ENCODE peak calls at places on chromosomes 4 and X, in eight cellular contexts. One of them, this sample, is unnamed.

GRCh38 chrX:44938111-44938510 is 65.1 kb downstream of the KDM6A start:
- DNase-seq in GM23338: no peak
- DNase-seq in HCT116: no peak
- DNase-seq in SK-N-MC: no peak
- DNase-seq in fibroblast of lung: no peak
- DNase-seq in HepG2: no peak
- DNase-seq in neural progenitor cell: no peak
- DNase-seq in K562: no peak
- DNase-seq in this sample: no peak

GRCh38 chr4:186900232-186900900 is 176.7 kb upstream of the FAT1 start:
- DNase-seq in HCT116: no peak
- DNase-seq in GM23338: no peak
- DNase-seq in HepG2: no peak
- DNase-seq in fibroblast of lung: peak
- DNase-seq in neural progenitor cell: no peak
- DNase-seq in K562: peak
- DNase-seq in SK-N-MC: no peak
- DNase-seq in this sample: no peak

GRCh38 chr4:9762823-9763475 is 18.5 kb upstream of the DRD5 start:
- DNase-seq in neural progenitor cell: peak
- DNase-seq in fibroblast of lung: peak
- DNase-seq in GM23338: peak
- DNase-seq in SK-N-MC: no peak
- DNase-seq in HepG2: peak
- DNase-seq in HCT116: peak
- DNase-seq in K562: peak
- DNase-seq in this sample: peak

GRCh38 chr4:53706422-53707032 is 115.2 kb upstream of the LNX1 start:
- DNase-seq in HCT116: peak
- DNase-seq in GM23338: peak
- DNase-seq in K562: peak
- DNase-seq in fibroblast of lung: peak
- DNase-seq in SK-N-MC: no peak
- DNase-seq in neural progenitor cell: peak
- DNase-seq in HepG2: peak
- DNase-seq in this sample: no peak

GRCh38 chr4:183082053-183082452 is 17.0 kb upstream of the WWC2 start:
- DNase-seq in fibroblast of lung: no peak
- DNase-seq in GM23338: no peak
- DNase-seq in SK-N-MC: no peak
- DNase-seq in HCT116: no peak
- DNase-seq in K562: no peak
- DNase-seq in neural progenitor cell: no peak
- DNase-seq in HepG2: no peak
- DNase-seq in this sample: peak

GRCh38 chrX:48068096-48068887 is 3.1 kb downstream of the ZNF630 start:
- DNase-seq in K562: no peak
- DNase-seq in HepG2: no peak
- DNase-seq in SK-N-MC: peak
- DNase-seq in HCT116: no peak
- DNase-seq in GM23338: no peak
- DNase-seq in neural progenitor cell: no peak
- DNase-seq in fibroblast of lung: no peak
- DNase-seq in this sample: no peak

GRCh38 chrX:136112286-136112685 is 35.0 kb upstream of the FHL1 start:
- DNase-seq in fibroblast of lung: no peak
- DNase-seq in HepG2: no peak
- DNase-seq in K562: no peak
- DNase-seq in HCT116: no peak
- DNase-seq in GM23338: no peak
- DNase-seq in neural progenitor cell: no peak
- DNase-seq in SK-N-MC: no peak
- DNase-seq in this sample: no peak

GRCh38 chr4:5220028-5220427 is 168.7 kb downstream of the STK32B start:
- DNase-seq in GM23338: peak
- DNase-seq in HepG2: no peak
- DNase-seq in fibroblast of lung: no peak
- DNase-seq in K562: no peak
- DNase-seq in SK-N-MC: peak
- DNase-seq in HCT116: no peak
- DNase-seq in neural progenitor cell: peak
- DNase-seq in this sample: no peak

GRCh38 chr4:26206339-26206738 is 114.5 kb upstream of the RBPJ start:
- DNase-seq in GM23338: no peak
- DNase-seq in K562: no peak
- DNase-seq in SK-N-MC: no peak
- DNase-seq in HCT116: no peak
- DNase-seq in HepG2: no peak
- DNase-seq in fibroblast of lung: peak
- DNase-seq in neural progenitor cell: no peak
- DNase-seq in this sample: no peak

GRCh38 chr4:7902101-7902553 is 37.5 kb downstream of the AFAP1 start:
- DNase-seq in HepG2: no peak
- DNase-seq in SK-N-MC: no peak
- DNase-seq in GM23338: no peak
- DNase-seq in HCT116: no peak
- DNase-seq in K562: no peak
- DNase-seq in neural progenitor cell: peak
- DNase-seq in fibroblast of lung: no peak
- DNase-seq in this sample: no peak

GRCh38 chr4:56655209-56655626 is 25.9 kb downstream of the HOPX start:
- DNase-seq in GM23338: peak
- DNase-seq in K562: no peak
- DNase-seq in HCT116: no peak
- DNase-seq in HepG2: no peak
- DNase-seq in SK-N-MC: no peak
- DNase-seq in fibroblast of lung: peak
- DNase-seq in neural progenitor cell: peak
- DNase-seq in this sample: no peak

GRCh38 chrX:41335590-41336331 is 1.8 kb downstream of the DDX3X start:
- DNase-seq in HCT116: no peak
- DNase-seq in SK-N-MC: no peak
- DNase-seq in GM23338: no peak
- DNase-seq in HepG2: no peak
- DNase-seq in fibroblast of lung: peak
- DNase-seq in K562: no peak
- DNase-seq in neural progenitor cell: no peak
- DNase-seq in this sample: no peak

GRCh38 chr4:26660261-26660660 is 76.4 kb downstream of the TBC1D19 start:
- DNase-seq in neural progenitor cell: no peak
- DNase-seq in SK-N-MC: no peak
- DNase-seq in fibroblast of lung: no peak
- DNase-seq in HCT116: no peak
- DNase-seq in GM23338: no peak
- DNase-seq in HepG2: no peak
- DNase-seq in K562: no peak
- DNase-seq in this sample: no peak

GRCh38 chr4:168803727-168804126 is 206.3 kb downstream of the CBR4 start:
- DNase-seq in GM23338: peak
- DNase-seq in fibroblast of lung: peak
- DNase-seq in neural progenitor cell: peak
- DNase-seq in SK-N-MC: no peak
- DNase-seq in HCT116: no peak
- DNase-seq in HepG2: no peak
- DNase-seq in K562: no peak
- DNase-seq in this sample: no peak

GRCh38 chr4:67126115-67126514 is 419.2 kb downstream of the CENPC start:
- DNase-seq in neural progenitor cell: no peak
- DNase-seq in GM23338: no peak
- DNase-seq in fibroblast of lung: no peak
- DNase-seq in K562: no peak
- DNase-seq in SK-N-MC: no peak
- DNase-seq in HepG2: no peak
- DNase-seq in HCT116: no peak
- DNase-seq in this sample: no peak

GRCh38 chr4:111475001-111475400 is 670.3 kb upstream of the FAM241A start:
- DNase-seq in HepG2: peak
- DNase-seq in HCT116: peak
- DNase-seq in SK-N-MC: no peak
- DNase-seq in fibroblast of lung: peak
- DNase-seq in neural progenitor cell: peak
- DNase-seq in GM23338: peak
- DNase-seq in K562: no peak
- DNase-seq in this sample: no peak

GRCh38 chr4:36709986-36710385 is 428.6 kb downstream of the DTHD1 start:
- DNase-seq in K562: no peak
- DNase-seq in neural progenitor cell: no peak
- DNase-seq in HCT116: no peak
- DNase-seq in GM23338: peak
- DNase-seq in HepG2: no peak
- DNase-seq in SK-N-MC: no peak
- DNase-seq in fibroblast of lung: no peak
- DNase-seq in this sample: no peak

DNA sequence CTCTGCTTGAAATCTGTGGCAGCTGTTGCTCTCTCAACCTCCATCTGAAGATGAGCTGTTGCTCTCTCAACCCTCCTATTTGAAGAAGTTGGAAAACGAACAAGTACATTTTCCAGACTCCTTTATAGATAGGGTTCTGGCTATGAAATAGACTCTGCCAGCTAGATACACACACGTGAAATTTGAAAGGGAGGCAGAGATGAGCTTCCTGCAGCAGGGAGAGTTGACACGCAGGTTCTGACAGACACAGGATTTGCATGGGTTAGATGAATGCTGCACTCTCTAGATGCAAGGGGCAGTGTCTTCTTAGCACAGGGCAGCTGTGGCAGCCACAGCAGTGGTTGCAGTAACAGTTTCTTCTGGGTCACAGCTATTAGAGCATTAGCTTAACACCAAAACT is 8.0 kb upstream of the PYURF start:
- DNase-seq in GM23338: no peak
- DNase-seq in fibroblast of lung: peak
- DNase-seq in neural progenitor cell: no peak
- DNase-seq in SK-N-MC: no peak
- DNase-seq in HepG2: no peak
- DNase-seq in HCT116: no peak
- DNase-seq in K562: no peak
- DNase-seq in this sample: no peak
- H3K27ac ChIP-seq in GM23338: no peak
- H3K27ac ChIP-seq in fibroblast of lung: no peak
- H3K27ac ChIP-seq in neural progenitor cell: no peak
- H3K27ac ChIP-seq in SK-N-MC: no peak
- H3K27ac ChIP-seq in HepG2: no peak
- H3K27ac ChIP-seq in HCT116: no peak
- H3K27ac ChIP-seq in K562: no peak
- H3K27ac ChIP-seq in this sample: no peak

DNA sequence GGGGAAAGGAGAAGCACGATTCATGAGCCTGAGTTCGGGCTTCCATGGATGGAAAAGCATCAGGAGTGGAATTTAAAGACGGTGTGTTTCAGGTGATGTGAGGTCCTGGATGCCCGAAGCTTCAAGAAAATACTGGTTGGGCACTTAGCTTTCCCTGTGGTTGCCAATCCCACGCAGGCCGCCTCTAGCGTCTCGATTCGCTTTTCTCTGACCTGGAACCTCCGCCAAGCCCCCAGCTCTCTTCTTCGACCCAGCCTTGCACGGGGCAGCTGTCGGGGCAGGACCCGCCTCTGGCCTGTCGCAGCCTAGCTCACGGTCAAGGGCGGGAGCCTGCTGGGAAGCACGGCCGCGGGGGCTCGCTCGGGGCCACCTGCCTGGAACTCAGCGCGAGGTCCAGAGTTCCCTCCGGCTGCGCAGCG is 308 bp upstream of the TLR2 start:
- DNase-seq in GM23338: no peak
- DNase-seq in neural progenitor cell: no peak
- DNase-seq in HepG2: no peak
- DNase-seq in K562: no peak
- DNase-seq in HCT116: no peak
- DNase-seq in fibroblast of lung: no peak
- DNase-seq in SK-N-MC: no peak
- DNase-seq in this sample: no peak
- TF ChIP-seq EZH2 in GM23338: no peak
- TF ChIP-seq EZH2 in neural progenitor cell: no peak
- TF ChIP-seq EZH2 in HepG2: no peak
- TF ChIP-seq EZH2 in K562: no peak
- TF ChIP-seq EZH2 in HCT116: no peak
- TF ChIP-seq EZH2 in fibroblast of lung: peak
- TF ChIP-seq EZH2 in SK-N-MC: no peak
- TF ChIP-seq EZH2 in this sample: no peak

GRCh38 chrX:57285001-57285400 is 1.5 kb upstream of the FAAH2 start:
- DNase-seq in neural progenitor cell: no peak
- DNase-seq in SK-N-MC: no peak
- DNase-seq in K562: no peak
- DNase-seq in GM23338: no peak
- DNase-seq in HCT116: no peak
- DNase-seq in HepG2: no peak
- DNase-seq in fibroblast of lung: no peak
- DNase-seq in this sample: no peak

GRCh38 chrX:57289089-57289488 is 2.6 kb downstream of the FAAH2 start:
- DNase-seq in fibroblast of lung: no peak
- DNase-seq in HCT116: no peak
- DNase-seq in HepG2: no peak
- DNase-seq in GM23338: no peak
- DNase-seq in neural progenitor cell: no peak
- DNase-seq in SK-N-MC: no peak
- DNase-seq in K562: no peak
- DNase-seq in this sample: no peak

GRCh38 chrX:57282568-57282967 is 3.9 kb upstream of the FAAH2 start:
- DNase-seq in K562: no peak
- DNase-seq in neural progenitor cell: no peak
- DNase-seq in HCT116: no peak
- DNase-seq in HepG2: no peak
- DNase-seq in fibroblast of lung: no peak
- DNase-seq in SK-N-MC: no peak
- DNase-seq in GM23338: peak
- DNase-seq in this sample: no peak

DNA sequence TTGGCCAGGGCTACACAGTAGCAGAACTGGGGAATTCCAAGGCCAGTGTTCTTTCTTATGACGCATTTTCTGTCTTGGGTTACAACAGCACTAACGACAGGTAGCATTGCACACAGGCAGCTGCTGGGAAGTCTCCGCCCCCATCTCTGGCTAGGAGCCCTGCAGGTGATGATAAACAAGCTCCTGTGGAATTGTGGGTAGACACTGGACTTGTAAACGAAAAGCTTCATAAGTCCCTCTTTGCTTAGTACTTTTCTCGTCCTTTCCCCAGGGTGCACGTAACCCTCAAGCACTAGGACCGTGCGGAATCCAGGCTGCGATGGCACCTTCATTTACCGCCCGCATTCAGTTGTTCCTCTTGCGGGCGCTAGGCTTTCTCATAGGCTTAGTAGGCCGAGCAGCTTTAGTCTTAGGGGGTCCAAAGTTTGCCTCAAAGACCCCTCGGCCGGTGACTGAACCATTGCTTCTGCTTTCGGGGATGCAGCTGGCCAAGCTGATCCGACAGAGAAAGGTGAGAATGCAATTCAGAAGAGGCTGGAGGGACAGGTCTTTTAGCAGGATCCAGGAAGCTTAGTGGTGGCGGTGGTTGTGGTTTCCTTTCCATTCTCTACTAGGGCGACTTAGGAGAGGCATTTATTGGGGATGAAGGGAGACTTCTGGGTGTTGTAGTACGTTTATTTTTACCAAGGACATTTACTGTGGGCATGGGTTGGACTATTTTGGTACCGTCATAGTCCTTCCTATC is at the start of gene FAAH2:
- DNase-seq in GM23338: peak
- DNase-seq in HCT116: peak
- DNase-seq in HepG2: peak
- DNase-seq in K562: peak
- DNase-seq in SK-N-MC: no peak
- DNase-seq in fibroblast of lung: no peak
- DNase-seq in neural progenitor cell: peak
- DNase-seq in this sample: peak
- H3K4me3 ChIP-seq in GM23338: peak
- H3K4me3 ChIP-seq in HCT116: peak
- H3K4me3 ChIP-seq in HepG2: peak
- H3K4me3 ChIP-seq in K562: peak
- H3K4me3 ChIP-seq in SK-N-MC: no peak
- H3K4me3 ChIP-seq in fibroblast of lung: no peak
- H3K4me3 ChIP-seq in neural progenitor cell: peak
- H3K4me3 ChIP-seq in this sample: peak

GRCh38 chr4:47462799-47463234 is 685 bp downstream of the COMMD8 start:
- DNase-seq in K562: no peak
- DNase-seq in GM23338: no peak
- DNase-seq in HCT116: no peak
- DNase-seq in neural progenitor cell: no peak
- DNase-seq in SK-N-MC: no peak
- DNase-seq in fibroblast of lung: peak
- DNase-seq in HepG2: no peak
- DNase-seq in this sample: no peak
- H3K27ac ChIP-seq in K562: peak
- H3K27ac ChIP-seq in GM23338: peak
- H3K27ac ChIP-seq in HCT116: peak
- H3K27ac ChIP-seq in neural progenitor cell: peak
- H3K27ac ChIP-seq in SK-N-MC: no peak
- H3K27ac ChIP-seq in fibroblast of lung: peak
- H3K27ac ChIP-seq in HepG2: peak
- H3K27ac ChIP-seq in this sample: peak